ENCODE peak calls at places on chromosome 18, in five cellular contexts. D is HepG2, Q is K562, G is SK-N-SH, Z is HEK293T. W is an unnamed sample.
A peak's percentile ranks its signal among the peaks of the same experiment; 100 is the strongest.

GRCh38 chr18:49020129-49020528 is 69.4 kb upstream of the SMAD7 start:
- DNase-seq in D (no peak), Q (no peak), G (peak; percentile 29), Z (no peak), W (no peak)

GRCh38 chr18:57234346-57234745 is 87.5 kb downstream of the BOD1L2 start:
- DNase-seq in D (no peak), Q (no peak), G (no peak), Z (no peak), W (no peak)

GRCh38 chr18:79733135-79733609 is 53.6 kb downstream of the CTDP1 start:
- DNase-seq in D (no peak), Q (no peak), G (no peak), Z (no peak), W (no peak)

GRCh38 chr18:80103231-80103630 is 5.8 kb upstream of the ADNP2 start:
- DNase-seq in D (no peak), Q (no peak), G (no peak), Z (no peak), W (no peak)

GRCh38 chr18:48851563-48851962 is 99.2 kb downstream of the SMAD7 start:
- DNase-seq in D (no peak), Q (no peak), G (peak; percentile 66), Z (no peak), W (no peak)

GRCh38 chr18:14189858-14190257 is 57.6 kb upstream of the ZNF519 start:
- DNase-seq in D (peak; percentile 90), Q (no peak), G (no peak), Z (no peak), W (no peak)

GRCh38 chr18:23380817-23381216 is 72.3 kb upstream of the RIOK3 start:
- DNase-seq in D (no peak), Q (peak; percentile 35), G (no peak), Z (no peak), W (no peak)

GRCh38 chr18:43571078-43571689 is 293.9 kb upstream of the SYT4 start:
- DNase-seq in D (peak; percentile 27), Q (peak; percentile 8), G (peak; percentile 40), Z (peak; percentile 10), W (no peak)

GRCh38 chr18:23421277-23421676 is 31.8 kb upstream of the RIOK3 start:
- DNase-seq in D (peak; percentile 25), Q (no peak), G (no peak), Z (no peak), W (no peak)

GRCh38 chr18:48538531-48539405 is at the start of gene CTIF:
- DNase-seq in D (peak; percentile 95), Q (peak; percentile 80), G (peak; percentile 94), Z (peak; percentile 81), W (peak; percentile 12)

GRCh38 chr18:6444484-6445228 is 29.9 kb upstream of the L3MBTL4 start:
- DNase-seq in D (peak; percentile 3), Q (no peak), G (no peak), Z (no peak), W (no peak)

GRCh38 chr18:46252754-46253153 is 148.6 kb downstream of the HAUS1 start:
- DNase-seq in D (no peak), Q (no peak), G (no peak), Z (no peak), W (no peak)

GRCh38 chr18:37672001-37672400 is 106.4 kb upstream of the CELF4 start:
- DNase-seq in D (no peak), Q (no peak), G (no peak), Z (no peak), W (no peak)

GRCh38 chr18:76672627-76673026 is 149.7 kb upstream of the ZNF236 start:
- DNase-seq in D (no peak), Q (no peak), G (no peak), Z (no peak), W (no peak)

GRCh38 chr18:50111398-50111797 is 83.5 kb downstream of the MYO5B start:
- DNase-seq in D (no peak), Q (no peak), G (no peak), Z (no peak), W (no peak)

GRCh38 chr18:22683786-22684185 is 249.3 kb upstream of the RBBP8 start:
- DNase-seq in D (no peak), Q (no peak), G (no peak), Z (no peak), W (no peak)

GRCh38 chr18:26386421-26386820 is 160.2 kb downstream of the TAF4B start:
- DNase-seq in D (no peak), Q (no peak), G (no peak), Z (no peak), W (no peak)

GRCh38 chr18:3923750-3924149 is 473.8 kb downstream of the TGIF1 start:
- DNase-seq in D (no peak), Q (no peak), G (no peak), Z (no peak), W (no peak)

GRCh38 chr18:46072959-46073358 is 899 bp upstream of the PSTPIP2 start:
- DNase-seq in D (no peak), Q (no peak), G (no peak), Z (no peak), W (no peak)

GRCh38 chr18:74396252-74397204 is 60.6 kb downstream of the DIPK1C start:
- DNase-seq in D (no peak), Q (no peak), G (no peak), Z (no peak), W (no peak)

GRCh38 chr18:74414951-74415515 is 42.1 kb downstream of the DIPK1C start:
- DNase-seq in D (no peak), Q (no peak), G (no peak), Z (no peak), W (no peak)

GRCh38 chr18:75408554-75409506 is 18.7 kb downstream of the SMIM21 start:
- DNase-seq in D (peak; percentile 32), Q (no peak), G (no peak), Z (no peak), W (no peak)

GRCh38 chr18:7632152-7633098 is 65.3 kb downstream of the PTPRM start:
- DNase-seq in D (no peak), Q (no peak), G (no peak), Z (no peak), W (no peak)

GRCh38 chr18:76721207-76721996 is 101.0 kb upstream of the ZNF236 start:
- DNase-seq in D (no peak), Q (no peak), G (no peak), Z (no peak), W (no peak)

GRCh38 chr18:77250926-77251729 is 1.5 kb downstream of the GALR1 start:
- DNase-seq in D (no peak), Q (no peak), G (peak; percentile 24), Z (no peak), W (no peak)

GRCh38 chr18:58348947-58349346 is 279.9 kb downstream of the ALPK2 start:
- DNase-seq in D (no peak), Q (no peak), G (no peak), Z (no peak), W (no peak)

GRCh38 chr18:51448949-51449348 is 251.5 kb upstream of the MEX3C start:
- DNase-seq in D (no peak), Q (no peak), G (no peak), Z (no peak), W (no peak)

GRCh38 chr18:34491719-34492118 is 218.4 kb upstream of the DTNA start:
- DNase-seq in D (no peak), Q (no peak), G (no peak), Z (peak; percentile 49), W (no peak)

GRCh38 chr18:50955246-50955645 is 12.6 kb upstream of the ELAC1 start:
- DNase-seq in D (no peak), Q (no peak), G (no peak), Z (no peak), W (no peak)

GRCh38 chr18:63199743-63200241 is 119.8 kb downstream of the BCL2 start:
- DNase-seq in D (no peak), Q (no peak), G (no peak), Z (no peak), W (no peak)

GRCh38 chr18:67966224-67966623 is 449.7 kb upstream of the DSEL start:
- DNase-seq in D (no peak), Q (no peak), G (no peak), Z (no peak), W (no peak)

GRCh38 chr18:67957684-67958083 is 441.2 kb upstream of the DSEL start:
- DNase-seq in D (no peak), Q (no peak), G (no peak), Z (no peak), W (no peak)

DNA sequence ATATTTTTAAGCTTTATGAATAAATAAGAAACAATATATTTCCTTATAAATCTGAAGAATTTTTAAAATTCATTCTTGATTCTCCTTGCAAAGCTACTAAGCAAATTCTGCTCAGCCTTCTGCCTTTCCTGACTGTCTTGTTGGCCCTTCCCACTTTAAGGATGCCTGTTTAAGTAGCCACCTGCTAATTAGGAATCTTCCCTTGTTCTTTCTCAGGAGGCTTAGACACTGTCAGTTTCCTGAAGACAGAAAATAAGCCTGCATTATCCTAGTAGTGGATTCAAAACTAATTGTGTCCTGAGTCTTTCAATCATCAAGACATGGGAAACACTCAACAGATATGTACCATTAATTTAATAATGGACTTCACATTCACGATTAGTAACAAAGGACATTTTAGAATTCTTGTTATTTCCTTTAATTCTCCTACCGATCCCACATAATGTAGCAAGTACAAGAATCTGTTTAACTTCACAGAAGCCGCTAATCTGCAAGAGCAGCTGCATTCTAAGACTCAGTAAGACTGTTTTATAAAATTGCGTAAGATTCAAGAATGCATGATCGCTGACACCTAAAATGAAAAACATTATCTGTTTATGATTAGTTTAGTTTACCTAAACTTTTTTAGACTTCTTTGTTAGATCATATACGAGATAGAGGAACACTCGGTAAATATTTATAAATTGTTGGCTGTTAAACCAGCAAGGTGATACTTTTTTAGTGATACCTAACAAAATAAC is 445.4 kb upstream of the DSEL start:
- DNase-seq in D (no peak), Q (no peak), G (no peak), Z (no peak), W (no peak)
- TF ChIP-seq FOXM1 in D (no peak), Q (no peak), G (no peak), Z (no peak), W (no peak)

GRCh38 chr18:12369211-12369610 is 7.8 kb downstream of the AFG3L2 start:
- DNase-seq in D (no peak), Q (no peak), G (no peak), Z (no peak), W (no peak)
- TF ChIP-seq FOXM1 in D (no peak), Q (no peak), G (no peak), Z (no peak), W (no peak)

GRCh38 chr18:2480536-2480935 is 90.8 kb downstream of the METTL4 start:
- DNase-seq in D (no peak), Q (no peak), G (no peak), Z (no peak), W (no peak)

GRCh38 chr18:2478662-2479061 is 92.6 kb downstream of the METTL4 start:
- DNase-seq in D (no peak), Q (no peak), G (no peak), Z (no peak), W (no peak)

GRCh38 chr18:2486426-2486825 is 84.9 kb downstream of the METTL4 start:
- DNase-seq in D (no peak), Q (no peak), G (no peak), Z (no peak), W (no peak)

GRCh38 chr18:2482711-2483475 is 88.4 kb downstream of the METTL4 start:
- DNase-seq in D (no peak), Q (no peak), G (peak; percentile 9), Z (no peak), W (no peak)
- TF ChIP-seq FOXM1 in D (no peak), Q (no peak), G (no peak), Z (no peak), W (no peak)

GRCh38 chr18:10015941-10016819 is 102.4 kb downstream of the VAPA start:
- DNase-seq in D (no peak), Q (no peak), G (peak; percentile 34), Z (no peak), W (no peak)
- TF ChIP-seq FOXM1 in D (no peak), Q (no peak), G (no peak), Z (no peak), W (no peak)

W was measured in GM12878.